ENCODE peak calls at places on chromosomes 16 and 17, in six cellular contexts. Y, S, D, H, R and W are unnamed samples.

GRCh38 chr17:83055911-83056582 is 23.4 kb upstream of the METRNL start:
- DNase-seq in Y (peak), S (peak), D (peak), H (no peak), R (no peak), W (no peak)

GRCh38 chr16:18784917-18785623 is 5.1 kb downstream of the RPS15A start:
- DNase-seq in Y (no peak), S (no peak), D (no peak), H (no peak), R (no peak), W (no peak)

GRCh38 chr16:22193134-22193411 is 13.0 kb upstream of the EEF2K start:
- DNase-seq in Y (no peak), S (no peak), D (no peak), H (no peak), R (no peak), W (no peak)

GRCh38 chr17:47733047-47733413 is at the start of gene TBX21:
- DNase-seq in Y (no peak), S (no peak), D (no peak), H (peak), R (peak), W (peak)

GRCh38 chr17:14559720-14560119 is 258.8 kb downstream of the HS3ST3B1 start:
- DNase-seq in Y (no peak), S (no peak), D (no peak), H (no peak), R (no peak), W (no peak)

GRCh38 chr16:75064403-75065148 is 52.0 kb downstream of the LDHD start:
- DNase-seq in Y (no peak), S (peak), D (no peak), H (no peak), R (no peak), W (no peak)

GRCh38 chr17:62064029-62064790 is 868 bp downstream of the MED13 start:
- DNase-seq in Y (no peak), S (peak), D (no peak), H (no peak), R (no peak), W (peak)

GRCh38 chr17:79892457-79893236 is 53.4 kb upstream of the CBX4 start:
- DNase-seq in Y (no peak), S (peak), D (no peak), H (no peak), R (no peak), W (no peak)

GRCh38 chr16:73172621-73173312 is 124.8 kb upstream of the ZFHX3 start:
- DNase-seq in Y (peak), S (peak), D (peak), H (peak), R (no peak), W (no peak)

GRCh38 chr16:87451563-87452210 is 41.1 kb downstream of the ZCCHC14 start:
- DNase-seq in Y (no peak), S (no peak), D (no peak), H (no peak), R (no peak), W (no peak)

GRCh38 chr16:4358831-4359561 is 7.9 kb upstream of the PAM16 start:
- DNase-seq in Y (no peak), S (peak), D (no peak), H (peak), R (no peak), W (peak)

GRCh38 chr16:89502319-89502843 is 5.8 kb upstream of the SPG7 start:
- DNase-seq in Y (no peak), S (peak), D (no peak), H (no peak), R (peak), W (no peak)

GRCh38 chr17:28518132-28518531 is 12.0 kb downstream of the FOXN1 start:
- DNase-seq in Y (no peak), S (no peak), D (no peak), H (no peak), R (no peak), W (no peak)

GRCh38 chr16:77277141-77277540 is 77.9 kb downstream of the SYCE1L start:
- DNase-seq in Y (no peak), S (no peak), D (no peak), H (no peak), R (no peak), W (no peak)

GRCh38 chr17:4849011-4849536 is 15.9 kb downstream of the MINK1 start:
- DNase-seq in Y (peak), S (peak), D (no peak), H (peak), R (peak), W (no peak)

GRCh38 chr17:79000396-79001189 is 9.0 kb downstream of the CANT1 start:
- DNase-seq in Y (no peak), S (no peak), D (no peak), H (no peak), R (no peak), W (no peak)

GRCh38 chr16:77762260-77762659 is 26.1 kb upstream of the VAT1L start:
- DNase-seq in Y (no peak), S (no peak), D (no peak), H (no peak), R (no peak), W (no peak)

GRCh38 chr16:77206533-77206932 is 7.3 kb downstream of the SYCE1L start:
- DNase-seq in Y (no peak), S (peak), D (no peak), H (no peak), R (no peak), W (no peak)

GRCh38 chr17:61414141-61414935 is 14.7 kb downstream of the TBX2 start:
- DNase-seq in Y (no peak), S (peak), D (no peak), H (no peak), R (no peak), W (peak)

GRCh38 chr17:40331743-40332641 is 23.0 kb downstream of the RARA start:
- DNase-seq in Y (no peak), S (no peak), D (no peak), H (no peak), R (no peak), W (no peak)

GRCh38 chr16:14420721-14421488 is 209.2 kb downstream of the PARN start:
- DNase-seq in Y (no peak), S (no peak), D (no peak), H (no peak), R (no peak), W (no peak)

GRCh38 chr16:12575288-12575687 is 228.4 kb downstream of the CPPED1 start:
- DNase-seq in Y (no peak), S (no peak), D (no peak), H (no peak), R (no peak), W (no peak)

GRCh38 chr16:12547608-12547922 is 256.1 kb downstream of the CPPED1 start:
- DNase-seq in Y (no peak), S (no peak), D (no peak), H (no peak), R (no peak), W (no peak)

GRCh38 chr17:10276436-10276835 is 78.0 kb upstream of the GAS7 start:
- DNase-seq in Y (no peak), S (no peak), D (no peak), H (peak), R (no peak), W (no peak)

GRCh38 chr16:1212616-1213194 is 12.4 kb downstream of the TPSG1 start:
- DNase-seq in Y (no peak), S (no peak), D (no peak), H (no peak), R (no peak), W (no peak)

GRCh38 chr17:36544049-36544319 is 735 bp upstream of the GGNBP2 start:
- DNase-seq in Y (peak), S (peak), D (no peak), H (peak), R (no peak), W (peak)

GRCh38 chr16:78562650-78563049 is 463.2 kb downstream of the WWOX start:
- DNase-seq in Y (no peak), S (no peak), D (no peak), H (no peak), R (no peak), W (no peak)

GRCh38 chr16:82085380-82085779 is 50.3 kb downstream of the HSD17B2 start:
- DNase-seq in Y (no peak), S (no peak), D (no peak), H (no peak), R (no peak), W (no peak)

GRCh38 chr16:68264128-68265077 is at the start of gene SLC7A6:
- DNase-seq in Y (no peak), S (peak), D (no peak), H (peak), R (peak), W (peak)

GRCh38 chr17:47736501-47737211 is 3.6 kb downstream of the TBX21 start:
- DNase-seq in Y (no peak), S (no peak), D (no peak), H (no peak), R (no peak), W (no peak)

GRCh38 chr17:16377804-16378400 is 3.0 kb upstream of the UBB start:
- DNase-seq in Y (no peak), S (peak), D (no peak), H (no peak), R (no peak), W (no peak)

GRCh38 chr17:31274252-31274651 is 22.8 kb downstream of the OMG start:
- DNase-seq in Y (peak), S (peak), D (no peak), H (no peak), R (no peak), W (no peak)

GRCh38 chr17:69065113-69065512 is 4.4 kb upstream of the ABCA9 start:
- DNase-seq in Y (no peak), S (no peak), D (no peak), H (no peak), R (no peak), W (no peak)

GRCh38 chr16:67674851-67675578 is 8.4 kb downstream of the C16orf86 start:
- DNase-seq in Y (no peak), S (no peak), D (no peak), H (no peak), R (no peak), W (no peak)

GRCh38 chr17:61481421-61481820 is 29.2 kb downstream of the TBX4 start:
- DNase-seq in Y (no peak), S (no peak), D (no peak), H (no peak), R (no peak), W (no peak)

GRCh38 chr16:50275428-50276127 is 9.2 kb downstream of the ADCY7 start:
- DNase-seq in Y (no peak), S (no peak), D (no peak), H (no peak), R (no peak), W (no peak)

GRCh38 chr16:85027349-85027967 is at the start of gene KIAA0513:
- DNase-seq in Y (peak), S (peak), D (peak), H (peak), R (peak), W (peak)

GRCh38 chr16:11543676-11544393 is 42.9 kb downstream of the LITAF start:
- DNase-seq in Y (no peak), S (no peak), D (no peak), H (peak), R (no peak), W (no peak)

GRCh38 chr17:80970044-80970761 is 21.4 kb upstream of the CHMP6 start:
- DNase-seq in Y (no peak), S (peak), D (no peak), H (no peak), R (no peak), W (peak)

GRCh38 chr17:2309338-2310143 is 5.8 kb downstream of the SRR start:
- DNase-seq in Y (no peak), S (no peak), D (peak), H (no peak), R (no peak), W (no peak)

GRCh38 chr17:2312736-2313135 is 9.0 kb downstream of the SRR start:
- DNase-seq in Y (no peak), S (no peak), D (no peak), H (no peak), R (no peak), W (no peak)
- TF ChIP-seq CTCF in Y (no peak), S (no peak), D (no peak), H (no peak), R (no peak), W (no peak)

GRCh38 chr17:66582373-66583111 is 252.4 kb upstream of the CACNG5 start:
- DNase-seq in Y (no peak), S (no peak), D (no peak), H (peak), R (no peak), W (no peak)
- TF ChIP-seq CTCF in Y (no peak), S (peak), D (peak), H (peak), R (peak), W (no peak)

GRCh38 chr17:56121661-56122060 is 31.6 kb upstream of the ANKFN1 start:
- DNase-seq in Y (no peak), S (peak), D (no peak), H (peak), R (no peak), W (no peak)
- TF ChIP-seq CTCF in Y (peak), S (peak), D (peak), H (peak), R (peak), W (no peak)

DNA sequence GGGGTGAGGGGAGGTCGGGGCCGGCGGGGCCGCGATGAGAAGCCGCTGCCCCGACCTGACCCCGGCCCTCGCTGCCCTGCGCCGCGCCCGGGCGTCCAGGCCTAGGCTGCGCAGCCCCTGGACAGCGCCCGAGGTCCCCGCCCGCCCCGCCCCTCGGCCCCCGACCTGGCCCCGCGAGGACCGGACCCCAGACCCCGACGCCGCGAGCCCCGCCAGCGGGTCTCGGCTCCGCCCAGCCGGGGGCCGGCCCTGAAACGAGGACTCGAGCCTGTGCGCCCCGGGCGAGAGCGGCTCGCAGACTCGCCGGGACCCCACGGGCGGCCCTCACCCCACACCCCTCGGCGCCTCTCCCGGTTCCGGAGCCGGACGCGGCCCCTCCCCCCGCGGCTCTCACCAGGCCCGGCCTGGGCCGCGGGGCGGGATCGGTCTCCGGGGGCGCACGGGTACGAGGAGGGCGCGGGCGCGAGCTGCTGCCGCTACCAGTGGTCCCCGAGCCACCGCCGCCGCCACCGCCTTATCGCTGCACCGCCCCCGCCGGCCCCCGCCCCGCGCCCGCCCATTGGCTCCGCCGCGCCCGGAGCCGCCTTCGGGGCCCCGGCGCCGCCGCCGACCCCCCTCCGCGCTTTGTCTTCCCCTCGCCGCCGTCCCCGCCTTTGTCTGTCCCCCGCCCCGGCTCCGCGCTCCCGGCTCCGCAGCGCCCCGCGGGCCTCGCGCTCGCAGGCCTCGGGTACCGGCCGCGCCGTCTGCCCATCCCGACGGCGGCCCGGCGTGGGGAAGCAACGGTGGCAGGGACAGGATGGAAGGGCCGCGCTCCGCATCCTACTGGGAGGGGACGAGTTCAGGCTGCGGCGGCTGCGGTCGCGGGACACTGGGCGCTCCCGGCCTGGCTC is at the start of gene LIMD2:
- DNase-seq in Y (no peak), S (peak), D (no peak), H (peak), R (no peak), W (peak)
- TF ChIP-seq CTCF in Y (no peak), S (no peak), D (no peak), H (no peak), R (no peak), W (no peak)

GRCh38 chr17:57088298-57088697 is 3.3 kb downstream of the AKAP1 start:
- DNase-seq in Y (no peak), S (no peak), D (no peak), H (no peak), R (no peak), W (no peak)

GRCh38 chr17:57084361-57084801 is 665 bp upstream of the AKAP1 start:
- DNase-seq in Y (no peak), S (peak), D (no peak), H (no peak), R (no peak), W (no peak)

GRCh38 chr17:57086069-57086930 is 1.3 kb downstream of the AKAP1 start:
- DNase-seq in Y (no peak), S (peak), D (no peak), H (peak), R (no peak), W (peak)

GRCh38 chr17:57084802-57085447 is at the start of gene AKAP1:
- DNase-seq in Y (peak), S (peak), D (peak), H (peak), R (peak), W (peak)

GRCh38 chr17:57085448-57086068 is 512 bp downstream of the AKAP1 start:
- DNase-seq in Y (no peak), S (peak), D (no peak), H (peak), R (no peak), W (peak)
- TF ChIP-seq CTCF in Y (peak), S (peak), D (peak), H (no peak), R (no peak), W (peak)

GRCh38 chr17:74453665-74454196 is 12.7 kb upstream of the CD300A start:
- DNase-seq in Y (no peak), S (peak), D (no peak), H (no peak), R (no peak), W (peak)
- TF ChIP-seq CTCF in Y (no peak), S (no peak), D (no peak), H (no peak), R (no peak), W (no peak)

DNA sequence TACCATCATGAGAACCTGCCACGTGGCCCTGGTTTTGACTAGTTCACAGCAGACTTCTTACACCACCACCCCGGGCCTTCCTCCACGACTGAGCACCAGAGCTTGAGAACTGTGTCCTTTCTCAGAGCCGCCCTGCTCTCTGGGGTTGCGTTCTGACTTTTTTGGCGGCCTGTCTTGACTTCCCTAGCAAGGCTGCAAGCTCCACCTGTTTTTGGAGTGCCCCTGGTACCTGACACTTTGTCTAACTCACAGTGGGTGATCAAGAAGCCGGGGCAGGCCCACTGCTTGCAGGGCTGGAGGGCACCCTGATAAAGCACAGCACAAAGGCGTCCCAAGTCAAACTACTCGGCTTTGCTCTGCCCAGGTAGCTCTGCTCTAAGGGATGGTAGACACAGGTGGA is 154.3 kb downstream of the SDK2 start:
- DNase-seq in Y (no peak), S (no peak), D (no peak), H (no peak), R (no peak), W (no peak)
- TF ChIP-seq CTCF in Y (no peak), S (no peak), D (no peak), H (no peak), R (no peak), W (no peak)

DNA sequence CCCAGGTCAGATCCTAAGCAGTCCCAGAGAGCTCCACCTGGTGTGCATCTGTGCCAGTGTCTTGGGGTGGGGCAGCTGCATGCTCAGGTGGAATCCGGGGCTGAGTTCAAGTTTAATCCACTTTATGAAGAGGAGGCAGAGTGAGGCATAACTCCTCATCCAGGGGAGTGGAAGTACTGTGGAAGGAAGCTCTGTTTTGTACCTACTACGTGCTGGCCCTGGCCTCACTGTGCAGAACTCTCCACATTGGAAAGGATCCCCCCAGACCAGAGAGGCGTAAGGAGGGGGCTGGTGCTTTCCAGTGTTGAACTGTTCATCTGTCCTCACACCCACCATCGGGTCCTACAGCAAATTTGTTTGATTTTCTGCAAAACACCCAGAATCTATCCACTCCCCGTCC is 78.0 kb downstream of the ABCC6 start:
- DNase-seq in Y (no peak), S (no peak), D (no peak), H (no peak), R (no peak), W (no peak)
- TF ChIP-seq CTCF in Y (no peak), S (no peak), D (peak), H (no peak), R (peak), W (no peak)

GRCh38 chr16:57721356-57721755 is 14.2 kb upstream of the KATNB1 start:
- DNase-seq in Y (no peak), S (no peak), D (no peak), H (no peak), R (no peak), W (no peak)

GRCh38 chr16:57721765-57722499 is 13.6 kb upstream of the KATNB1 start:
- DNase-seq in Y (no peak), S (no peak), D (no peak), H (no peak), R (no peak), W (no peak)

GRCh38 chr16:57722651-57723050 is 12.9 kb upstream of the KATNB1 start:
- DNase-seq in Y (no peak), S (no peak), D (no peak), H (no peak), R (no peak), W (no peak)

GRCh38 chr16:57723170-57723569 is 12.4 kb upstream of the KATNB1 start:
- DNase-seq in Y (no peak), S (no peak), D (no peak), H (peak), R (no peak), W (no peak)

DNA sequence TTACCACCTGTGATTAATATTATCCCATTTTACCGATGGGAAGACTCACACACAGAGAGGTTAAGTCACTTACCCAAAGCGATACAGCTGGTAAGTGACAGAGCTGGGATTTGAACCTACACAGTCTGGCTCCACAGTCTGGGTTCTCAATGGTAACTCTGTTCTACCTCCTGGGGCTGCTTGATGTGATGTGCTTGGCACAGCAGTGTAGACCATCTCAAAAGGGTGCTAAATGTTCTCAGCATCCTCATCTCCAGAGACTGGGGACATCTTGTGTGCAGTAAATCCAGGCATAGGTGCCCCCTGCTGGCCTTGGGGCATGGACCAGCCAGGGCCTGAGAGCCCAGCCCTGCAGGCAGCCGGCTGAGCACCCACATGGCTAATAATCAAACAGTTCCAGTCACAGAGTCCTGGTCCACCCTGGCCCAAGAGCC is 15.4 kb upstream of the KATNB1 start:
- DNase-seq in Y (no peak), S (peak), D (peak), H (peak), R (no peak), W (peak)
- TF ChIP-seq CTCF in Y (peak), S (peak), D (peak), H (peak), R (peak), W (peak)